ENCODE peak calls at places on chromosomes 3 and 15, in seven cellular contexts. S is thoracic aorta, J is HL-60, P is heart left ventricle, F is MG63, G is mesendoderm, L is cardiac muscle cell. M is an unnamed sample. For H3K27me3, the result is how much of the 10 kb centered on the place peaks cover.

GRCh38 chr3:69541059-69541471 is 155.2 kb upstream of the FRMD4B start:
- DNase-seq in P (peak), S (no peak), F (peak), L (peak), G (peak), J (no peak), M (peak)

GRCh38 chr15:70783610-70784021 is 20.3 kb upstream of the UACA start:
- DNase-seq in L (no peak), F (peak), P (no peak), S (no peak), G (peak), J (no peak), M (peak)

GRCh38 chr3:47228088-47228487 is 54.5 kb downstream of the KIF9 start:
- DNase-seq in L (no peak), S (no peak), G (no peak), J (no peak), P (no peak), F (no peak), M (no peak)

GRCh38 chr15:38189651-38190280 is 62.9 kb upstream of the SPRED1 start:
- DNase-seq in F (no peak), J (no peak), L (no peak), G (peak), P (no peak), S (no peak), M (no peak)

GRCh38 chr3:156246939-156247725 is 126.8 kb downstream of the KCNAB1 start:
- DNase-seq in J (no peak), S (no peak), L (no peak), F (no peak), P (no peak), G (no peak), M (no peak)

GRCh38 chr3:44114142-44114541 is 127.5 kb upstream of the TOPAZ1 start:
- DNase-seq in S (no peak), L (peak), G (peak), J (no peak), F (peak), P (peak), M (peak)

GRCh38 chr3:126461450-126462070 is 14.1 kb downstream of the ZXDC start:
- DNase-seq in P (no peak), F (no peak), L (no peak), S (no peak), G (no peak), J (no peak), M (no peak)

GRCh38 chr3:196513697-196514349 is 1.3 kb downstream of the SMCO1 start:
- DNase-seq in S (no peak), P (no peak), L (no peak), F (no peak), G (no peak), J (no peak), M (no peak)

GRCh38 chr15:59553879-59554735 is 57.5 kb upstream of the GCNT3 start:
- DNase-seq in P (no peak), L (no peak), J (no peak), F (no peak), G (no peak), S (no peak), M (no peak)

GRCh38 chr15:32867313-32867626 is 149.5 kb downstream of the GREM1 start:
- DNase-seq in L (no peak), J (no peak), G (peak), S (no peak), F (no peak), P (no peak), M (no peak)

GRCh38 chr3:127790580-127791183 is 31.6 kb downstream of the MGLL start:
- DNase-seq in P (no peak), G (no peak), S (no peak), J (no peak), L (no peak), F (no peak), M (no peak)

GRCh38 chr3:152258448-152259302 is 10.1 kb upstream of the MBNL1 start:
- DNase-seq in P (peak), G (no peak), S (peak), J (peak), L (no peak), F (peak), M (no peak)

GRCh38 chr3:120689395-120689794 is 7.4 kb upstream of the HGD start:
- DNase-seq in P (no peak), L (no peak), S (no peak), G (no peak), F (no peak), J (no peak), M (no peak)

GRCh38 chr15:47812436-47813109 is 95.3 kb downstream of the SEMA6D start:
- DNase-seq in P (no peak), F (no peak), J (no peak), L (no peak), G (peak), S (no peak), M (no peak)

GRCh38 chr3:194007598-194008337 is 128.2 kb upstream of the HES1 start:
- DNase-seq in P (peak), L (no peak), F (peak), G (no peak), J (no peak), S (no peak), M (peak)

GRCh38 chr3:11900844-11901243 is 54.2 kb upstream of the TAMM41 start:
- DNase-seq in L (no peak), J (no peak), S (no peak), P (no peak), G (no peak), F (no peak), M (no peak)

GRCh38 chr15:75354454-75354853 is 7.6 kb downstream of the NEIL1 start:
- DNase-seq in G (no peak), L (no peak), J (no peak), S (no peak), P (no peak), F (no peak), M (no peak)

GRCh38 chr15:39887211-39887610 is 32.9 kb downstream of the GPR176 start:
- DNase-seq in G (peak), S (no peak), J (no peak), L (no peak), P (no peak), F (no peak), M (no peak)

GRCh38 chr3:38140326-38141172 is 2.1 kb downstream of the MYD88 start:
- DNase-seq in J (no peak), P (no peak), G (peak), L (no peak), S (no peak), F (no peak), M (no peak)

GRCh38 chr3:144085964-144086363 is 114.3 kb downstream of the DIPK2A start:
- DNase-seq in L (no peak), G (no peak), P (no peak), J (peak), S (no peak), F (no peak), M (no peak)

GRCh38 chr3:99970198-99970597 is 144.1 kb downstream of the FILIP1L start:
- DNase-seq in F (no peak), J (no peak), P (no peak), L (no peak), S (no peak), G (no peak), M (no peak)

GRCh38 chr3:48240000-48240710 is 749 bp upstream of the ZNF589 start:
- DNase-seq in F (no peak), L (no peak), G (peak), S (no peak), P (no peak), J (no peak), M (peak)

GRCh38 chr3:13217736-13218540 is 144.7 kb upstream of the IQSEC1 start:
- DNase-seq in G (peak), L (no peak), F (peak), J (no peak), S (no peak), P (no peak), M (no peak)

GRCh38 chr3:487580-487979 is 291.0 kb downstream of the CHL1 start:
- DNase-seq in F (no peak), J (no peak), L (no peak), G (no peak), S (no peak), P (no peak), M (no peak)

GRCh38 chr3:75396316-75396802 is 267.8 kb upstream of the FRG2C start:
- DNase-seq in F (no peak), P (no peak), S (no peak), J (no peak), G (no peak), L (no peak), M (no peak)

GRCh38 chr15:85312925-85313324 is 67.5 kb upstream of the AKAP13 start:
- DNase-seq in S (no peak), F (peak), G (peak), J (no peak), L (no peak), P (no peak), M (no peak)

GRCh38 chr15:30885814-30886213 is 17.9 kb upstream of the FAN1 start:
- DNase-seq in G (peak), P (no peak), J (no peak), L (peak), F (peak), S (no peak), M (no peak)

GRCh38 chr3:110227987-110228386 is 843.6 kb upstream of the NECTIN3 start:
- DNase-seq in L (no peak), S (no peak), P (no peak), F (no peak), J (no peak), G (no peak), M (no peak)

GRCh38 chr15:67127925-67128324 is 62.5 kb downstream of the SMAD3 start:
- DNase-seq in F (peak), J (no peak), G (no peak), S (no peak), L (no peak), P (no peak), M (no peak)

GRCh38 chr3:22318325-22318724 is 567.3 kb upstream of the ZNF385D start:
- DNase-seq in L (no peak), S (no peak), J (no peak), G (no peak), F (no peak), P (no peak), M (no peak)

GRCh38 chr3:107813066-107813465 is 277.8 kb downstream of the CD47 start:
- DNase-seq in J (no peak), F (no peak), L (no peak), G (no peak), S (no peak), P (no peak), M (no peak)

GRCh38 chr15:79442911-79443310 is 10.8 kb downstream of the MINAR1 start:
- DNase-seq in F (no peak), P (no peak), S (no peak), J (no peak), G (no peak), L (peak), M (no peak)

GRCh38 chr3:52528596-52529375 is 4.9 kb downstream of the NT5DC2 start:
- DNase-seq in F (no peak), J (no peak), S (no peak), P (peak), L (no peak), G (no peak), M (no peak)

GRCh38 chr3:13332158-13332557 is 88.0 kb downstream of the NUP210 start:
- DNase-seq in G (no peak), S (no peak), L (no peak), J (no peak), P (no peak), F (no peak), M (no peak)

GRCh38 chr15:85689729-85690128 is 105.0 kb downstream of the KLHL25 start:
- DNase-seq in G (peak), F (no peak), P (peak), S (no peak), L (no peak), J (peak), M (no peak)

DNA sequence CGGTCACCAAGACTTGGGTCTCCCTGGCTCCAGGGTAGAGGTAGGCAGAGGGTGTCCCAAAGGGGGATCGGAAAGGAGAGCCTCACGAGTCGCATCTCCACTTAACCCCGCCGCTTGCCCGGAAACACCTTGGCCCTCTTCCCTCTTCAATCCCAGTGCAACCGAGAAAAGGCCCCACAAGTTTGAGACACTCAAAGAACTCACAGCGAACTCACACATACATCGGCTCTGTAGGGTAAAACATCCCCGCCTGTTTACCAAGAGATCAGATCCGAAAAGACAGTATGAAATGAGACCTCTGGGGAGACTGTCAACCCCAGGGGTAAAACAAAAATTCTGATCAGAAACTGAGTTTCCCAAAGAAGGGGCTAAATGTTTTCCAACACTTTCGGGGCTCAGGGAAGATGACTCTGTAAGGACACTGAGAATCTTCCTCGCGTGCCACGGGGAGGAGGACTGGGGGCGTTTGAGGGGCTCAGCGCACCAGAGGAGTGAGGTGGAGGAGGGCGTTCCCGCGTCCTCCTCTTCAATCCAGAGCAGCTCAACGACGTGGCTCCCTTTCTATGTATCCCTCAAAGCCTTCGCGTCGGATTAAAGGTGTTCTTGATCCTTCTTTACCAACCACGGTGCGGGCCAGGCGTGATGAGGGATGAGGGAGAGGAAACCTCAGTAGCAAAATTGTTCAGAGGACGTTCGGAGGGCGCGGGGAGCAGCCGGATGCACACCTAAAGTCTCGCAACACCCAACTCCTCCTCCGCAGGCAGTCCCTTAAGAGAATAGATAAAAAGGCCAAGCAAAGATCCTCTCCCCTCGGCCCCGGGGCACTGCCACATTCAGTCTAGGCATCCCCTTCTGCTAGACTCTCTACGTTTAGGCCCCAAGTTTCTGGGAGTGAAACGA is 3.7 kb downstream of the WNT5A start:
- DNase-seq in J (no peak), S (no peak), L (peak), F (no peak), P (no peak), G (peak), M (no peak)
- H3K27me3 ChIP-seq in J (half or more), S (under half), L (under half), F (under half), P (under half), G (under half), M (under half)

GRCh38 chr3:114496874-114497273 is 203.0 kb downstream of the TIGIT start:
- DNase-seq in F (no peak), J (no peak), P (peak), S (no peak), G (no peak), L (no peak), M (no peak)
- H3K4me3 ChIP-seq in F (no peak), J (no peak), P (no peak), S (no peak), G (no peak), L (no peak), M (no peak)

DNA sequence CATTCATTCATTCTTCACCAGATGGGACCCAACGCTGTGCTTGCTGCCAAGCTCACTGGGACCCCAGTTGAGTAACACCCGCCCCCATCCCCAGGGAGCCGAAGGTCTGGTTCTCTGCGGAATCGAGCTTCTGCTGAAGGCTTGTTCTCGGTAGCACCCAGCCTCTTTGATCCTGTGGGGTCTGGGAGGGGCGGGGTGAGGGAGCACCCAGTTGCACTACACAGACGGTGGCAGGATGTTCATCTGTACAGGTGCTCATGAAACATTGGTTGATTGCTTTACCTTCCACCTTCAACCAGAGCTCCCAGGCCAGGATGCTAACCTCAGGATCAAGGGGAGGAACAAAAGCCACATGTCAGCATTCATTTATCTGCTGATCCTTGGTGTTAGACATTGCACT is 77.7 kb upstream of the RGMA start:
- DNase-seq in S (no peak), P (no peak), F (no peak), G (no peak), L (no peak), J (no peak), M (no peak)
- H3K27me3 ChIP-seq in S (under half), P (under half), F (under half), G (under half), L (under half), J (under half), M (under half)

DNA sequence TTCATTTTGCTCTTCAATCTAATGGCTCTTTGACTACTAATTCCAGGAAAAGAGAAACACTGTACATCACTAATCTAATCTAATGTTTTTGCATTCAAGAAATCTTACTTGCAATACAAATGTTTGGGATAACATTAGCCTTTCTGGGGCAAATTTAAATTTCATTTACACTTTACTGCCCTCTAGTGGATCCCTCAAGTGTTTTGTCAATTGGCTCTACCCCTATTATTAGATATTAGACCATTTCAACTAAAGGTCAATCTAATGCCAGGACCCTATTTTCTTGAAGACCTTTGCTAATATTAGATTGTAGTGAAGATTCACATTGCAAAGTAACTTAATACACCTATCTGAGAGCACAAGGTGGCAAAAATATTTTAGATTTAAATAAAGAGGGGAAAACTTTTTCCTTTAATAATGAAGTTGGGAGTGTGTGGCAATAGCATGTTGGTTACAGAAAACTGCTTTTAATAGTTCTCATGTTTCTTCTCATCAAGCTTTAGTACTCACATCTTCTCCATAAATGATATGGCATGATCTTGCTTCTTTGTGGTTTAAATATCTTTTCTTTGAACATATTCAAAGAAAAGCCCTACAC is 5.0 kb downstream of the C2CD4A start:
- DNase-seq in L (peak), S (no peak), F (no peak), P (no peak), J (no peak), G (peak), M (no peak)
- H3K4me3 ChIP-seq in L (no peak), S (no peak), F (no peak), P (no peak), J (no peak), G (no peak), M (no peak)

GRCh38 chr15:34709866-34710265 is 44.9 kb downstream of the GJD2 start:
- DNase-seq in F (no peak), G (no peak), J (no peak), S (no peak), P (no peak), L (no peak), M (no peak)

GRCh38 chr15:34713635-34714034 is 41.2 kb downstream of the GJD2 start:
- DNase-seq in L (no peak), P (no peak), G (no peak), J (no peak), F (no peak), S (no peak), M (no peak)

GRCh38 chr15:34708422-34708821 is 46.4 kb downstream of the GJD2 start:
- DNase-seq in P (no peak), S (no peak), L (peak), J (peak), G (peak), F (no peak), M (peak)
- H3K27me3 ChIP-seq in P (under half), S (under half), L (under half), J (under half), G (under half), F (under half), M (under half)

DNA sequence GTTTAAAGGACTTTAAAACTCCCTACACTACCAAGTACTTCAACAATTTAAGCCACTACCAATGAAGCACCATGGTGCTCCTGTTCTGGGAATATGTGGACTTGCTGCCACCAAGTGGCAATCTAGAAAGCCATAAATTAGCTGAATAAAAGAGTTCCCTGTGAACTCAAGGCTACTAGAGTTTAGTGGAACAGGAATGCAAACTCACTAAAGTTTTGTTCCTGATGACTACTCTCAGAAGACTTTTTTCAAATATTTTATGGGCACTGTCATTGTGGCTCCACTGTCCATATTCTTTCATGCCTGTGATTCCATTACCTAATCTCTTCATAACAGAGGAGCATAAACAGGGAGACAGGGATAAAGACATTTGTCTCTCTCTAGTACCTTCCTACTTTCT is 63.9 kb downstream of the TMCC1 start:
- DNase-seq in G (peak), J (peak), L (peak), P (no peak), S (no peak), F (peak), M (peak)
- H3K4me3 ChIP-seq in G (no peak), J (no peak), L (no peak), P (no peak), S (no peak), F (no peak), M (no peak)

GRCh38 chr15:43212299-43212698 is 8.5 kb downstream of the EPB42 start:
- DNase-seq in P (no peak), F (no peak), L (no peak), S (no peak), G (no peak), J (no peak), M (no peak)

GRCh38 chr15:43214169-43214568 is 6.6 kb downstream of the EPB42 start:
- DNase-seq in P (no peak), J (no peak), L (no peak), G (no peak), F (no peak), S (no peak), M (no peak)

GRCh38 chr15:43214592-43215295 is 6.1 kb downstream of the EPB42 start:
- DNase-seq in L (peak), S (no peak), F (no peak), G (no peak), J (no peak), P (no peak), M (no peak)

GRCh38 chr15:43212951-43213350 is 7.9 kb downstream of the EPB42 start:
- DNase-seq in F (no peak), G (no peak), P (no peak), L (no peak), S (no peak), J (no peak), M (no peak)

DNA sequence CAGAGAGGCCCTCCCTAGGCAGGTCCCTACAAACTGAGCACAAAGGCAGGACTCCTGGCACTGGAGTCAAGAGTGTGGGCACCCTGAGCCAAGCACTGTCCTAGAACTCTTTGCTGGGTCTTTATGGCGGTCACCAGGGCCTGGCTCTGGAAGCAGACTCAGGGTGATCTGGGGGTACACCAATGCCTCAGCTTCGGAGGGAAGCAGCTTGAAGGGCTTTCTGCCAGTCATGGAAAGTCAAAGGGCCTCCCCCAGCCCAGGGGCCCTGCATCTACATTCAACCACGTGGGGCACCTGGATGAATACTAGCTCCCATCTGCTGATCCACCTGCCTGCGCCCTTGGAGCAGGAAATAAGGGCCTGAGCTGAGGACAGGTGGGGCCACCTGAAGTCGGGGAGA is 7.4 kb downstream of the EPB42 start:
- DNase-seq in G (no peak), S (no peak), F (no peak), L (no peak), J (no peak), P (no peak), M (no peak)
- H3K27me3 ChIP-seq in G (under half), S (under half), F (under half), L (under half), J (under half), P (under half), M (under half)